ENCODE peak calls at places on chromosome X, in six cellular contexts. One of them, this sample, is unnamed.

GRCh38 chrX:47026198-47026597 is 52.0 kb upstream of the RGN start:
- DNase-seq in posterior cingulate gyrus: no peak
- DNase-seq in HuH-7: no peak
- DNase-seq in NCI-H1694 treated with DMSO at 0.1 percent for 48 hours: no peak
- DNase-seq in GM23248: no peak
- DNase-seq in foreskin melanocyte: no peak
- DNase-seq in this sample: no peak

GRCh38 chrX:134460861-134461218 is 875 bp downstream of the HPRT1 start:
- DNase-seq in foreskin melanocyte: no peak
- DNase-seq in HuH-7: no peak
- DNase-seq in GM23248: peak
- DNase-seq in NCI-H1694 treated with DMSO at 0.1 percent for 48 hours: no peak
- DNase-seq in posterior cingulate gyrus: no peak
- DNase-seq in this sample: peak

GRCh38 chrX:111376897-111377601 is 34.9 kb downstream of the DCX start:
- DNase-seq in HuH-7: no peak
- DNase-seq in NCI-H1694 treated with DMSO at 0.1 percent for 48 hours: no peak
- DNase-seq in posterior cingulate gyrus: no peak
- DNase-seq in foreskin melanocyte: no peak
- DNase-seq in GM23248: no peak
- DNase-seq in this sample: no peak

GRCh38 chrX:110089656-110090404 is 86.9 kb downstream of the TMEM164 start:
- DNase-seq in NCI-H1694 treated with DMSO at 0.1 percent for 48 hours: no peak
- DNase-seq in posterior cingulate gyrus: no peak
- DNase-seq in GM23248: no peak
- DNase-seq in HuH-7: no peak
- DNase-seq in foreskin melanocyte: no peak
- DNase-seq in this sample: no peak

GRCh38 chrX:132671229-132671641 is 182.4 kb upstream of the MBNL3 start:
- DNase-seq in GM23248: peak
- DNase-seq in posterior cingulate gyrus: no peak
- DNase-seq in NCI-H1694 treated with DMSO at 0.1 percent for 48 hours: no peak
- DNase-seq in HuH-7: no peak
- DNase-seq in foreskin melanocyte: no peak
- DNase-seq in this sample: no peak

GRCh38 chrX:30593435-30594200 is 16.1 kb upstream of the TASL start:
- DNase-seq in posterior cingulate gyrus: no peak
- DNase-seq in foreskin melanocyte: no peak
- DNase-seq in NCI-H1694 treated with DMSO at 0.1 percent for 48 hours: no peak
- DNase-seq in HuH-7: no peak
- DNase-seq in GM23248: no peak
- DNase-seq in this sample: peak

GRCh38 chrX:13279279-13280009 is 40.4 kb downstream of the ATXN3L start:
- DNase-seq in foreskin melanocyte: no peak
- DNase-seq in NCI-H1694 treated with DMSO at 0.1 percent for 48 hours: no peak
- DNase-seq in posterior cingulate gyrus: no peak
- DNase-seq in HuH-7: no peak
- DNase-seq in GM23248: no peak
- DNase-seq in this sample: no peak

GRCh38 chrX:65723706-65724105 is 56.3 kb downstream of the MSN start:
- DNase-seq in HuH-7: no peak
- DNase-seq in foreskin melanocyte: peak
- DNase-seq in posterior cingulate gyrus: no peak
- DNase-seq in NCI-H1694 treated with DMSO at 0.1 percent for 48 hours: no peak
- DNase-seq in GM23248: peak
- DNase-seq in this sample: no peak

GRCh38 chrX:40169193-40170086 is 71.7 kb upstream of the BCOR start:
- DNase-seq in HuH-7: peak
- DNase-seq in posterior cingulate gyrus: no peak
- DNase-seq in foreskin melanocyte: no peak
- DNase-seq in GM23248: no peak
- DNase-seq in NCI-H1694 treated with DMSO at 0.1 percent for 48 hours: peak
- DNase-seq in this sample: peak

GRCh38 chrX:103585421-103586313 is at the start of gene TCEAL4:
- DNase-seq in HuH-7: peak
- DNase-seq in foreskin melanocyte: no peak
- DNase-seq in posterior cingulate gyrus: peak
- DNase-seq in NCI-H1694 treated with DMSO at 0.1 percent for 48 hours: no peak
- DNase-seq in GM23248: peak
- DNase-seq in this sample: peak

GRCh38 chrX:34956915-34957314 is 14.3 kb downstream of the FAM47B start:
- DNase-seq in NCI-H1694 treated with DMSO at 0.1 percent for 48 hours: no peak
- DNase-seq in posterior cingulate gyrus: no peak
- DNase-seq in GM23248: peak
- DNase-seq in foreskin melanocyte: no peak
- DNase-seq in HuH-7: no peak
- DNase-seq in this sample: no peak

GRCh38 chrX:93420635-93421034 is 252.7 kb downstream of the NAP1L3 start:
- DNase-seq in GM23248: no peak
- DNase-seq in foreskin melanocyte: no peak
- DNase-seq in NCI-H1694 treated with DMSO at 0.1 percent for 48 hours: no peak
- DNase-seq in HuH-7: no peak
- DNase-seq in posterior cingulate gyrus: no peak
- DNase-seq in this sample: no peak

GRCh38 chrX:43733699-43734098 is 77.6 kb downstream of the MAOA start:
- DNase-seq in NCI-H1694 treated with DMSO at 0.1 percent for 48 hours: no peak
- DNase-seq in GM23248: no peak
- DNase-seq in HuH-7: no peak
- DNase-seq in posterior cingulate gyrus: no peak
- DNase-seq in foreskin melanocyte: no peak
- DNase-seq in this sample: no peak

GRCh38 chrX:34880656-34881055 is 61.9 kb upstream of the FAM47B start:
- DNase-seq in NCI-H1694 treated with DMSO at 0.1 percent for 48 hours: no peak
- DNase-seq in posterior cingulate gyrus: no peak
- DNase-seq in HuH-7: no peak
- DNase-seq in foreskin melanocyte: peak
- DNase-seq in GM23248: peak
- DNase-seq in this sample: no peak

GRCh38 chrX:118975831-118976598 is 1.6 kb downstream of the LONRF3 start:
- DNase-seq in GM23248: peak
- DNase-seq in NCI-H1694 treated with DMSO at 0.1 percent for 48 hours: peak
- DNase-seq in posterior cingulate gyrus: no peak
- DNase-seq in HuH-7: peak
- DNase-seq in foreskin melanocyte: peak
- DNase-seq in this sample: no peak

GRCh38 chrX:18543738-18544137 is 118.3 kb downstream of the CDKL5 start:
- DNase-seq in NCI-H1694 treated with DMSO at 0.1 percent for 48 hours: no peak
- DNase-seq in GM23248: no peak
- DNase-seq in posterior cingulate gyrus: no peak
- DNase-seq in HuH-7: no peak
- DNase-seq in foreskin melanocyte: no peak
- DNase-seq in this sample: no peak

GRCh38 chrX:129404670-129405008 is 118.7 kb downstream of the SMARCA1 start:
- DNase-seq in foreskin melanocyte: no peak
- DNase-seq in GM23248: no peak
- DNase-seq in posterior cingulate gyrus: no peak
- DNase-seq in NCI-H1694 treated with DMSO at 0.1 percent for 48 hours: no peak
- DNase-seq in HuH-7: no peak
- DNase-seq in this sample: no peak